ENCODE peak calls at places on chromosomes 13 and 19, in seven cellular contexts. One of them, this sample, is unnamed.
A peak's percentile ranks its signal among the peaks of the same experiment; 100 is the strongest.

GRCh38 chr13:41916173-41916954 is 44.5 kb downstream of the VWA8 start:
- DNase-seq in pancreas: no peak
- DNase-seq in PC-9: no peak
- DNase-seq in right lobe of liver: no peak
- DNase-seq in keratinocyte: no peak
- DNase-seq in lower lobe of right lung: no peak
- DNase-seq in substantia nigra: no peak
- DNase-seq in this sample: no peak

GRCh38 chr19:51784922-51785690 is 9.9 kb upstream of the FPR3 start:
- DNase-seq in pancreas: no peak
- DNase-seq in PC-9: peak; percentile 53
- DNase-seq in right lobe of liver: no peak
- DNase-seq in keratinocyte: peak; percentile 93
- DNase-seq in lower lobe of right lung: peak; percentile 78
- DNase-seq in substantia nigra: peak; percentile 32
- DNase-seq in this sample: peak; percentile 96

GRCh38 chr13:41694902-41695301 is 237.6 kb downstream of the RGCC start:
- DNase-seq in pancreas: no peak
- DNase-seq in PC-9: no peak
- DNase-seq in right lobe of liver: no peak
- DNase-seq in keratinocyte: no peak
- DNase-seq in lower lobe of right lung: no peak
- DNase-seq in substantia nigra: no peak
- DNase-seq in this sample: peak; percentile 67

GRCh38 chr13:99721606-99722384 is 220.5 kb downstream of the TM9SF2 start:
- DNase-seq in pancreas: no peak
- DNase-seq in PC-9: no peak
- DNase-seq in right lobe of liver: no peak
- DNase-seq in keratinocyte: no peak
- DNase-seq in lower lobe of right lung: no peak
- DNase-seq in substantia nigra: no peak
- DNase-seq in this sample: no peak

GRCh38 chr13:31045621-31046081 is 113.2 kb downstream of the TEX26 start:
- DNase-seq in pancreas: no peak
- DNase-seq in PC-9: peak; percentile 95
- DNase-seq in right lobe of liver: no peak
- DNase-seq in keratinocyte: peak; percentile 91
- DNase-seq in lower lobe of right lung: peak; percentile 88
- DNase-seq in substantia nigra: no peak
- DNase-seq in this sample: peak; percentile 87

GRCh38 chr19:49746206-49746958 is 16.7 kb downstream of the TSKS start:
- DNase-seq in pancreas: peak; percentile 60
- DNase-seq in PC-9: no peak
- DNase-seq in right lobe of liver: peak; percentile 75
- DNase-seq in keratinocyte: no peak
- DNase-seq in lower lobe of right lung: peak; percentile 70
- DNase-seq in substantia nigra: peak; percentile 10
- DNase-seq in this sample: no peak

GRCh38 chr13:89925107-89925506 is 1422.4 kb upstream of the MIR17HG start:
- DNase-seq in pancreas: no peak
- DNase-seq in PC-9: no peak
- DNase-seq in right lobe of liver: no peak
- DNase-seq in keratinocyte: no peak
- DNase-seq in lower lobe of right lung: no peak
- DNase-seq in substantia nigra: no peak
- DNase-seq in this sample: no peak

GRCh38 chr13:44267966-44268365 is 105.7 kb upstream of the SERP2 start:
- DNase-seq in pancreas: no peak
- DNase-seq in PC-9: peak; percentile 73
- DNase-seq in right lobe of liver: no peak
- DNase-seq in keratinocyte: peak; percentile 41
- DNase-seq in lower lobe of right lung: no peak
- DNase-seq in substantia nigra: no peak
- DNase-seq in this sample: no peak

GRCh38 chr19:6216996-6217751 is 62.6 kb downstream of the MLLT1 start:
- DNase-seq in pancreas: peak; percentile 53
- DNase-seq in PC-9: no peak
- DNase-seq in right lobe of liver: peak; percentile 47
- DNase-seq in keratinocyte: no peak
- DNase-seq in lower lobe of right lung: peak; percentile 79
- DNase-seq in substantia nigra: no peak
- DNase-seq in this sample: no peak

GRCh38 chr13:34371645-34372044 is 553.7 kb downstream of the RFC3 start:
- DNase-seq in pancreas: no peak
- DNase-seq in PC-9: no peak
- DNase-seq in right lobe of liver: no peak
- DNase-seq in keratinocyte: no peak
- DNase-seq in lower lobe of right lung: no peak
- DNase-seq in substantia nigra: no peak
- DNase-seq in this sample: no peak

GRCh38 chr19:32666084-32666483 is 8.9 kb downstream of the ANKRD27 start:
- DNase-seq in pancreas: no peak
- DNase-seq in PC-9: no peak
- DNase-seq in right lobe of liver: no peak
- DNase-seq in keratinocyte: no peak
- DNase-seq in lower lobe of right lung: no peak
- DNase-seq in substantia nigra: no peak
- DNase-seq in this sample: no peak

GRCh38 chr13:51802601-51803000 is 1.4 kb downstream of the DHRS12 start:
- DNase-seq in pancreas: no peak
- DNase-seq in PC-9: no peak
- DNase-seq in right lobe of liver: no peak
- DNase-seq in keratinocyte: no peak
- DNase-seq in lower lobe of right lung: no peak
- DNase-seq in substantia nigra: no peak
- DNase-seq in this sample: no peak

GRCh38 chr13:94947392-94947791 is 235.0 kb upstream of the SOX21 start:
- DNase-seq in pancreas: no peak
- DNase-seq in PC-9: no peak
- DNase-seq in right lobe of liver: no peak
- DNase-seq in keratinocyte: no peak
- DNase-seq in lower lobe of right lung: no peak
- DNase-seq in substantia nigra: no peak
- DNase-seq in this sample: no peak

GRCh38 chr13:37070145-37070695 is 10.7 kb upstream of the SUPT20H start:
- DNase-seq in pancreas: no peak
- DNase-seq in PC-9: no peak
- DNase-seq in right lobe of liver: no peak
- DNase-seq in keratinocyte: no peak
- DNase-seq in lower lobe of right lung: no peak
- DNase-seq in substantia nigra: no peak
- DNase-seq in this sample: no peak

GRCh38 chr13:111319521-111319920 is 921 bp upstream of the TEX29 start:
- DNase-seq in pancreas: no peak
- DNase-seq in PC-9: no peak
- DNase-seq in right lobe of liver: no peak
- DNase-seq in keratinocyte: no peak
- DNase-seq in lower lobe of right lung: no peak
- DNase-seq in substantia nigra: no peak
- DNase-seq in this sample: no peak

GRCh38 chr13:113650731-113651148 is 7.3 kb downstream of the ATP4B start:
- DNase-seq in pancreas: peak; percentile 32
- DNase-seq in PC-9: no peak
- DNase-seq in right lobe of liver: peak; percentile 26
- DNase-seq in keratinocyte: no peak
- DNase-seq in lower lobe of right lung: peak; percentile 44
- DNase-seq in substantia nigra: no peak
- DNase-seq in this sample: no peak

GRCh38 chr13:39405596-39405995 is 197.4 kb downstream of the LHFPL6 start:
- DNase-seq in pancreas: no peak
- DNase-seq in PC-9: no peak
- DNase-seq in right lobe of liver: no peak
- DNase-seq in keratinocyte: no peak
- DNase-seq in lower lobe of right lung: no peak
- DNase-seq in substantia nigra: no peak
- DNase-seq in this sample: no peak

GRCh38 chr13:40221131-40221459 is 445.3 kb downstream of the FOXO1 start:
- DNase-seq in pancreas: no peak
- DNase-seq in PC-9: no peak
- DNase-seq in right lobe of liver: no peak
- DNase-seq in keratinocyte: no peak
- DNase-seq in lower lobe of right lung: no peak
- DNase-seq in substantia nigra: no peak
- DNase-seq in this sample: no peak

GRCh38 chr19:340620-341385 is 3.8 kb downstream of the MIER2 start:
- DNase-seq in pancreas: no peak
- DNase-seq in PC-9: no peak
- DNase-seq in right lobe of liver: no peak
- DNase-seq in keratinocyte: no peak
- DNase-seq in lower lobe of right lung: no peak
- DNase-seq in substantia nigra: no peak
- DNase-seq in this sample: no peak

DNA sequence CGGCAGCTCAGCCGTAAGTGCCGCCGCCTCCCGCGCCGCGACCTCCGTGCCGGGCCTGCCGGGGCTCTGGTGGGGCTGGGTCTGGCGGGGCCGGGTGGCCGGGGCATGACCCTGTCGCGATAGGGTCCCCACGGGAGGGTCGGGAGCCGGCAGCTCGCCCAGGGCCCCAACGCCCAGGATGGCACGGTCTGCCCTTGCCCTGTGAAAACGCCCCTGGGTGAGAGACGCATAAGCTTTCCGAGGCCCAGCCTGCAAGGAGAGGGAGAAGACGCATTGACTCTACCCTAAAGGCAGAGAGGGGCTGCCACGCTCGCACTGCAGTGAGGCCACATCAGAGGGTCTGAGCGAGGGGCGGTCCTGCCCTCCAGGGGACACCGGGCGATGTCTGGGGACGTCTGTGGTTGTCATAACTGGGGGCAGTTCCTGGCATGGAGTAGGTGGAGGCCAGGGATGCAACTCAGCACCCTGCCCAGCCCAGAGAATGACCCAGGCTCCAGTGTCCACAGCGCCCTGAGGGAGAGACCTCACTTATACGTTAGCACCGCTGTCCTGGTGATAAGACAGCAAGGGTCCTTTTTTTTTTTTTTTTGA is 539 bp downstream of the ZNF554 start:
- DNase-seq in pancreas: peak; percentile 64
- DNase-seq in PC-9: no peak
- DNase-seq in right lobe of liver: no peak
- DNase-seq in keratinocyte: no peak
- DNase-seq in lower lobe of right lung: peak; percentile 50
- DNase-seq in substantia nigra: no peak
- DNase-seq in this sample: no peak
- H3K27ac ChIP-seq in pancreas: no peak overlapping the region
- H3K27ac ChIP-seq in PC-9: no peak overlapping the region
- H3K27ac ChIP-seq in right lobe of liver: peak overlapping the region; percentile 70
- H3K27ac ChIP-seq in keratinocyte: peak overlapping the region; percentile 8
- H3K27ac ChIP-seq in lower lobe of right lung: peak overlapping the region; percentile 76
- H3K27ac ChIP-seq in substantia nigra: peak overlapping the region; percentile 70
- H3K27ac ChIP-seq in this sample: no peak overlapping the region

DNA sequence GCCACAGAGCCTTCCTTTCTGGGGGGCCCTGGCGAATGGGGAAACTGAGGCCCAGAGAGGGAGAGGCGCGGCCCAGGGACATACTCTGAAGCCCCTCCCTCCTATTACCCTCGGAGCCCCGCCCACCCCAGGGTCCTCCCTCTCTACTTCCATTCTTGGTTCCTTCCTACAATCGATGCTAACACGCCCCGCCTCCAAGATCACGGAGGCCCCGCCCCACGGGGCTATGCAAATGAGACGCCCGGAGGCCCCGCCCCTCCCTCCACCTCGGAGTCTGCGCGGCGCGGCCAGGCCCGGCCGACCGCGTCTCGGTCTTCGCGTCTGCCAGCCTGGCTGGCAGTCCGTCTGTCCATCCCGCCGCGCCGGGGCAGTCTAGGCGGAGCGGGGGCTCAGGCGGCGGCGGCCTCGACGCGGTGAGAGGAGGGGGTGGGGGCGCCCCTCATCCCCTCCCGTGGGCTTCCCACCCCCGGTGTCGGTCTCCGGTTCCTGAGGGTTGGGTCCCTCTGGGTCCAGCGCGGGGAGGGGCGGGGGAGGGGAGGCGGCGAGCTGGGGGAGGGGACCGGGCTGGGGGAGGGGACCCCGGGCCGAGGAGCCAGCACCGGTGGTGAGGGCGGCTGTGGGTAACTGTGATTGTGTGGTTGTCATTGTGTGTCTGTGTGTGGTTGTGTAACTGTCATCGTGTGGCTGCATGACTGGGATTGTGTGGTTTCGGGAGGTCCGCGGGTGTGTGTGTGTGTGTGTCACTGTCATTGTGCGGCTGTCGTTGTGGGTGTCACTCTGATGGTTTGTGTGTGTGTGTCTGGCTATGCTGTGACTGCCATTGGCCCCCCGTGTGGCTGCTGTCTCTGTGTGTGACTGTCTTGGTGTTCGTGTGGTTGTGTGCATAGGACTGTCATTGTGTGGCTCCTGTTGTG is at the start of gene PLPPR2:
- DNase-seq in pancreas: peak; percentile 97
- DNase-seq in PC-9: peak; percentile 79
- DNase-seq in right lobe of liver: peak; percentile 93
- DNase-seq in keratinocyte: no peak
- DNase-seq in lower lobe of right lung: peak; percentile 96
- DNase-seq in substantia nigra: peak; percentile 87
- DNase-seq in this sample: no peak
- H3K27ac ChIP-seq in pancreas: no peak within 1 kb of the TSS
- H3K27ac ChIP-seq in PC-9: no peak within 1 kb of the TSS
- H3K27ac ChIP-seq in right lobe of liver: no peak within 1 kb of the TSS
- H3K27ac ChIP-seq in keratinocyte: no peak within 1 kb of the TSS
- H3K27ac ChIP-seq in lower lobe of right lung: peak within 1 kb of the TSS; percentile 41
- H3K27ac ChIP-seq in substantia nigra: peak within 1 kb of the TSS; percentile 44
- H3K27ac ChIP-seq in this sample: no peak within 1 kb of the TSS

DNA sequence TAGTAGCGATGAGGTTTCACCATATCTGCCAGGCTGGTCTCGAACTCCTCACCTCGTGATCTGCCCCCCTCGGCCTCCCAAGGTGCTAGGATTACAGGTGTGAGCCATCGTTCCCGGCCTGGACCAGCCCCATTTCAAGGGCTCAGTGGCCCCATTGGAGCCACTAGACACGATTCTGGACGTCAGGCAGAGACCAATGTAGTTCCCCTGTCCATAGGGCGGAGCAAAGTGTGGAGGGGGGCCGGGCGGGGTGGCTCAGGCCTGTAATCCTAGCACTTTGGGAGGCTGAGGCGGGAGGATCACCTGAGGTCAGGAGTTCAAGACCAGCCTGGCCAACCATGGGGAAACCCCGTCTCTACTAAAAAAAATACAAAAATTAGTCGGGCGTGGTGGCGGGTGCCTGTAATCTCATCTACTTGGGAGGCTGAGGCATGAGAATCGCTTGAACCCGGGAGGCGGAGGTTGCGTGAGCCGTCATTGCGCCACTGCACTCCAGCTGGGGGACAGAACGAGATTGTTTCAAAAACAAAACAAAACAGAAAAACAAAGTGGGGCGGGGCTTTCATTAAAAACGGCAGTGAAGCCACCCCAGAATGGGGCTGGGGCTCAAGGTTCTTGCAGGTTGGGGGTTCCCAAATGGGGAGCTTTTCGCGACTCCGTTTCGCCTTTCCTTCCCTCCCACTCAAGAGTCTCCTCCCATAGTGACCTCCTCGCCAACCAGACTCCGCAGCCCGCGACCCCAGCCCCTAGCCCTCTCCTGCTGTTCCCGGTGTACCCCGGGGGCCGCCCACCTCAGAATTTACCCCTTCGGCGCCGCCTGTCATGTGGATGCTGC is 758 bp upstream of the TECR start:
- DNase-seq in pancreas: no peak
- DNase-seq in PC-9: no peak
- DNase-seq in right lobe of liver: peak; percentile 57
- DNase-seq in keratinocyte: no peak
- DNase-seq in lower lobe of right lung: peak; percentile 65
- DNase-seq in substantia nigra: no peak
- DNase-seq in this sample: no peak
- H3K27ac ChIP-seq in pancreas: peak overlapping the region; percentile 97
- H3K27ac ChIP-seq in PC-9: no peak overlapping the region
- H3K27ac ChIP-seq in right lobe of liver: peak overlapping the region; percentile 39
- H3K27ac ChIP-seq in keratinocyte: peak overlapping the region; percentile 99
- H3K27ac ChIP-seq in lower lobe of right lung: peak overlapping the region; percentile 76
- H3K27ac ChIP-seq in substantia nigra: peak overlapping the region; percentile 95
- H3K27ac ChIP-seq in this sample: peak overlapping the region; percentile 99

GRCh38 chr13:78657699-78658629 is 991 bp downstream of the OBI1 start:
- DNase-seq in pancreas: no peak
- DNase-seq in PC-9: peak; percentile 84
- DNase-seq in right lobe of liver: no peak
- DNase-seq in keratinocyte: no peak
- DNase-seq in lower lobe of right lung: no peak
- DNase-seq in substantia nigra: no peak
- DNase-seq in this sample: no peak
- H3K27ac ChIP-seq in pancreas: no peak overlapping the region
- H3K27ac ChIP-seq in PC-9: peak overlapping the region; percentile 76
- H3K27ac ChIP-seq in right lobe of liver: peak overlapping the region; percentile 51
- H3K27ac ChIP-seq in keratinocyte: peak overlapping the region; percentile 73
- H3K27ac ChIP-seq in lower lobe of right lung: peak overlapping the region; percentile 78
- H3K27ac ChIP-seq in substantia nigra: no peak overlapping the region
- H3K27ac ChIP-seq in this sample: peak overlapping the region; percentile 58